ENCODE peak calls at places on chromosomes 11 and 22, in four cellular contexts. L is body of pancreas; O is pancreas; H is CD8-positive, alpha-beta T cell. M is an unnamed sample.

GRCh38 chr11:2422461-2423156 is 21.7 kb downstream of the TRPM5 start:
- DNase-seq in L (no peak), O (no peak), H (no peak), M (no peak)

GRCh38 chr11:64100345-64100744 is 64.6 kb downstream of the FLRT1 start:
- DNase-seq in L (no peak), O (no peak), H (no peak), M (no peak)

GRCh38 chr22:35155403-35156025 is 89.6 kb downstream of the ISX start:
- DNase-seq in L (no peak), O (no peak), H (no peak), M (no peak)

GRCh38 chr11:75667268-75667830 is 1.5 kb downstream of the MAP6 start:
- DNase-seq in L (peak; percentile 22), O (peak; percentile 70), H (no peak), M (no peak)

GRCh38 chr11:111604392-111605009 is 2.3 kb downstream of the SIK2 start:
- DNase-seq in L (no peak), O (no peak), H (no peak), M (no peak)

GRCh38 chr11:120229451-120230424 is 10.2 kb upstream of the POU2F3 start:
- DNase-seq in L (no peak), O (no peak), H (no peak), M (no peak)

GRCh38 chr22:19889951-19890350 is 35.3 kb upstream of the GNB1L start:
- DNase-seq in L (no peak), O (no peak), H (no peak), M (no peak)

GRCh38 chr11:73270855-73271477 is 1.2 kb upstream of the P2RY6 start:
- DNase-seq in L (no peak), O (no peak), H (no peak), M (no peak)

GRCh38 chr11:113675565-113675964 is 30.5 kb downstream of the TMPRSS5 start:
- DNase-seq in L (no peak), O (no peak), H (no peak), M (no peak)

GRCh38 chr11:71454470-71455113 is 1.6 kb downstream of the NADSYN1 start:
- DNase-seq in L (peak; percentile 35), O (peak; percentile 35), H (peak; percentile 13), M (peak; percentile 41)

GRCh38 chr11:128956401-128957203 is 13.9 kb upstream of the TP53AIP1 start:
- DNase-seq in L (peak; percentile 53), O (no peak), H (no peak), M (no peak)

GRCh38 chr11:130383363-130384168 is 44.8 kb downstream of the ADAMTS8 start:
- DNase-seq in L (no peak), O (no peak), H (no peak), M (no peak)

GRCh38 chr11:62402226-62402625 is 16.6 kb upstream of the SCGB1A1 start:
- DNase-seq in L (no peak), O (peak; percentile 44), H (peak; percentile 59), M (peak; percentile 15)

GRCh38 chr22:33438273-33438672 is 380.1 kb upstream of the SYN3 start:
- DNase-seq in L (no peak), O (no peak), H (no peak), M (no peak)

DNA sequence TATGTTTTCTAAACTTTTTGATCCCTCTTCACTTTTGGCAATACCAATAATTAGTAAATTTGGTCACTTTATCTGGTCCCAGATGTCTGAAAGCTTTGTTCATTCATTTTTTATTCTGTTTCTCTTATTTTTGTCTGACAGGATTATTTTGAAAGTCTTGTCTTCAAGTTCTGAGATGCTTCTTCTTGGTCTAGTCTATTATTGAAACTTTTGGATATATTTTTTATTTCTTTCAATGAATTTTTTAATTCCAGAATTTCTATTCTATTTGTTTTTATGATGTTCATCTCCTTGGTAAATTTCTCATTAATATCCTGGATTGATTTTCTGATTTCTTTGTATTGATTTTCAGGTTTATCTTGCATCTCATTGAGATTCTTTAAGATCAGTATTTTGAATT is 54.1 kb upstream of the RAB38 start:
- DNase-seq in L (no peak), O (no peak), H (no peak), M (no peak)
- H3K9me3 ChIP-seq in L (no peaks in the 10 kb centered on the region), O (no peaks in the 10 kb centered on the region), H (no peaks in the 10 kb centered on the region), M (peaks cover 3% of the 10 kb centered on the region)

GRCh38 chr11:32641361-32641760 is 57.7 kb downstream of the EIF3M start:
- DNase-seq in L (no peak), O (no peak), H (no peak), M (no peak)
- H3K9me3 ChIP-seq in L (no peaks in the 10 kb centered on the region), O (no peaks in the 10 kb centered on the region), H (no peaks in the 10 kb centered on the region), M (no peaks in the 10 kb centered on the region)

GRCh38 chr22:49349841-49350381 is 477.8 kb downstream of the BRD1 start:
- DNase-seq in L (no peak), O (peak; percentile 38), H (no peak), M (no peak)

GRCh38 chr22:49350441-49351121 is 477.1 kb downstream of the BRD1 start:
- DNase-seq in L (no peak), O (peak; percentile 42), H (no peak), M (no peak)

GRCh38 chr22:49347376-49347775 is 480.3 kb downstream of the BRD1 start:
- DNase-seq in L (no peak), O (peak; percentile 24), H (no peak), M (no peak)

GRCh38 chr22:49349181-49349835 is 478.4 kb downstream of the BRD1 start:
- DNase-seq in L (no peak), O (peak; percentile 46), H (no peak), M (no peak)

DNA sequence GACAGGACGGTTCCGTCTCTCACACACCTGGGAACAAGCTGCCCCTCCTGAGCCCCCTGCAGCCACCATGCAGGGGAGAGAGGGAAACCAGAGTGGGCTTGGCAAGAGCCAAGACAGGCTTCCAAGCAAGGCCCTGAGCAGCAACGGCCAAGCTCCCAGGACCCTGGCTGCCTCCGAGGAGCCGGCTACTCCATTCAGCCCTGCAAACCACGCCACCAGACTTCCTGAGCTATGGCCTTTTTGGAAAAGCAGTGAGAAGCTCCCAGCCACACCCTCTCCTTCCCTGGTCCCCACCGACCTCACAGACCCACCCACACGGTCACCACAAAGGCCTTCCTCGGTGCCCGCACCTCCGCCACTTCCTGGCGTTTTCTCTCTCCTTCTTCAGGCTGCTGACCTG is 479.0 kb downstream of the BRD1 start:
- DNase-seq in L (no peak), O (peak; percentile 20), H (no peak), M (no peak)
- H3K9me3 ChIP-seq in L (no peaks in the 10 kb centered on the region), O (no peaks in the 10 kb centered on the region), H (no peaks in the 10 kb centered on the region), M (no peaks in the 10 kb centered on the region)

GRCh38 chr22:47277001-47277400 is 514.6 kb downstream of the TBC1D22A start:
- DNase-seq in L (no peak), O (no peak), H (no peak), M (no peak)

GRCh38 chr22:47278655-47279054 is 516.2 kb downstream of the TBC1D22A start:
- DNase-seq in L (no peak), O (no peak), H (no peak), M (no peak)

GRCh38 chr22:47279337-47279736 is 516.9 kb downstream of the TBC1D22A start:
- DNase-seq in L (no peak), O (no peak), H (no peak), M (no peak)

GRCh38 chr22:47276219-47276843 is 513.9 kb downstream of the TBC1D22A start:
- DNase-seq in L (no peak), O (no peak), H (no peak), M (no peak)

GRCh38 chr22:47277511-47277910 is 515.1 kb downstream of the TBC1D22A start:
- DNase-seq in L (no peak), O (no peak), H (no peak), M (no peak)
- H3K9me3 ChIP-seq in L (no peaks in the 10 kb centered on the region), O (no peaks in the 10 kb centered on the region), H (no peaks in the 10 kb centered on the region), M (no peaks in the 10 kb centered on the region)

DNA sequence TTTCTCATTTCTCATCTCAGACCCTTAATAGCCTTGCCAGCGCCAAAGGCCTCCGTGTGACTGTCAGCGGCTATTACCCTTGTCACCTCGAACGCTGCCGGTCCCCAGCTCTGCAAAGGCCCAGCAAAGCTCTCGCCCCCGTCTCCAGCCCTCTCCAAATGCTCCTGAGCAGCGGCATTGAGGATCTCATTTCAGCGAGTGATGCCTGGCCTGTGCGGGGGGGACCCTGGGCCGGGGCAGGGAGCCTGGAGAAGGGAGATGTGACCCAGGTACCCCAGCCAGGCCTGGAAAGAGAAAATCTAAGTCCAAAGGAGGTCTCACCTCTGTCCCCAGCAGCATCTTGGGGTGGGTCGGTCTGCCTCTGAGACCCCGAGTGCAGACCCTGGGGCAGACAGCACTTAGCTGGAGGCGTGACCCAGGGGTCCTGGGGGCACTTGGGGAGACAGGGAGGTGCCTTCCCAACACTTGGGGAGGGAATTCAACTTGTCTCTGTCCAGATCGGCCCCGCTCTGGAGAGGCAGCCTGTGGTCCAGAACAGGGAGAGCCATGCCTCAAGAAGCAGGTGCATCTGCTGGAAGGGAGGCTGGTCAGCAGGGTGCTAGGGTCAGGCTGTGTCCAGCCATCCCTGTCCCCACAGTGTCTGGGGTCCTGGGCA is 521.3 kb downstream of the TBC1D22A start:
- DNase-seq in L (no peak), O (no peak), H (no peak), M (no peak)
- H3K9me3 ChIP-seq in L (no peaks in the 10 kb centered on the region), O (no peaks in the 10 kb centered on the region), H (no peaks in the 10 kb centered on the region), M (no peaks in the 10 kb centered on the region)

GRCh38 chr22:11628651-11629511 is 3899.1 kb upstream of the OR11H1 start:
- DNase-seq in L (no peak), O (no peak), H (no peak), M (no peak)
- H3K9me3 ChIP-seq in L (peaks cover 38% of the 10 kb centered on the region), O (no peaks in the 10 kb centered on the region), H (peaks cover 6% of the 10 kb centered on the region), M (no peaks in the 10 kb centered on the region)

DNA sequence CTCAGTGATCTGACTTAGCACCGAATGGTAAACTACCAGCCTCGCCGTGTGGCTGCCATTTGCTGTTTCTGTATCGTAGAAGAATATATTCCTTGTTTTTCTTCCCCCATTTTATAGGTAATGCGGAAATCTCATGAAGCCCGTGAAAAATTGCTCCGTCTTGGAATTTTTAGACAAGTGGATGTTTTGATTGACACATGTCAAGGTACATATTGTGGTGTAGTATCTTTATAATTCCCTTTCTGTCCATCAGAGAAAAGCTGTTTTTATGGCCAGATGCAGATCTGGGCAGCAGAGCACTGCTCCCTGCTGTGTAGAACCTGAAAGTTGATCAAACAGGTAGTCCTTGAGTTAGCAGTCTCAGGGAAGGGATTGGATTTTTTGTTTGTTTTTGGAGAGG is 13.4 kb downstream of the SAMM50 start:
- DNase-seq in L (no peak), O (no peak), H (no peak), M (no peak)
- H3K9me3 ChIP-seq in L (no peaks in the 10 kb centered on the region), O (no peaks in the 10 kb centered on the region), H (no peaks in the 10 kb centered on the region), M (no peaks in the 10 kb centered on the region)

GRCh38 chr22:47678048-47678447 is 915.6 kb downstream of the TBC1D22A start:
- DNase-seq in L (no peak), O (no peak), H (no peak), M (no peak)
- H3K9me3 ChIP-seq in L (peaks cover under 1% of the 10 kb centered on the region), O (no peaks in the 10 kb centered on the region), H (no peaks in the 10 kb centered on the region), M (no peaks in the 10 kb centered on the region)

GRCh38 chr22:48499456-48500425 is 1327.9 kb downstream of the BRD1 start:
- DNase-seq in L (no peak), O (no peak), H (no peak), M (no peak)
- H3K9me3 ChIP-seq in L (no peaks in the 10 kb centered on the region), O (no peaks in the 10 kb centered on the region), H (no peaks in the 10 kb centered on the region), M (no peaks in the 10 kb centered on the region)

M was measured in T-helper 17 cell.